ENCODE peak calls at places on chromosomes 3 and 15, in eight cellular contexts. One of them, this sample, is unnamed.

GRCh38 chr3:191244242-191244867 is 45.3 kb downstream of the OSTN start:
- DNase-seq in tibial nerve: no peak
- DNase-seq in cardiac fibroblast: peak; percentile 59
- DNase-seq in progenitor cell of endocrine pancreas: no peak
- DNase-seq in astrocyte of the spinal cord: no peak
- DNase-seq in fibroblast of lung: no peak
- DNase-seq in Calu3: no peak
- DNase-seq in HFFc6: no peak
- DNase-seq in this sample: no peak

GRCh38 chr15:85545185-85545584 is 164.8 kb downstream of the AKAP13 start:
- DNase-seq in HFFc6: no peak
- DNase-seq in Calu3: no peak
- DNase-seq in cardiac fibroblast: peak; percentile 60
- DNase-seq in tibial nerve: peak; percentile 61
- DNase-seq in progenitor cell of endocrine pancreas: no peak
- DNase-seq in fibroblast of lung: no peak
- DNase-seq in astrocyte of the spinal cord: no peak
- DNase-seq in this sample: no peak

GRCh38 chr3:172087198-172087597 is 47.8 kb downstream of the FNDC3B start:
- DNase-seq in progenitor cell of endocrine pancreas: no peak
- DNase-seq in Calu3: no peak
- DNase-seq in HFFc6: no peak
- DNase-seq in tibial nerve: no peak
- DNase-seq in cardiac fibroblast: no peak
- DNase-seq in astrocyte of the spinal cord: no peak
- DNase-seq in fibroblast of lung: peak; percentile 80
- DNase-seq in this sample: no peak

GRCh38 chr15:62868507-62868906 is 174.0 kb upstream of the TPM1 start:
- DNase-seq in Calu3: no peak
- DNase-seq in fibroblast of lung: no peak
- DNase-seq in progenitor cell of endocrine pancreas: no peak
- DNase-seq in astrocyte of the spinal cord: no peak
- DNase-seq in cardiac fibroblast: no peak
- DNase-seq in tibial nerve: no peak
- DNase-seq in HFFc6: peak; percentile 14
- DNase-seq in this sample: no peak

GRCh38 chr3:55570361-55570760 is 83.3 kb upstream of the WNT5A start:
- DNase-seq in astrocyte of the spinal cord: peak; percentile 41
- DNase-seq in Calu3: no peak
- DNase-seq in cardiac fibroblast: peak; percentile 17
- DNase-seq in HFFc6: no peak
- DNase-seq in tibial nerve: no peak
- DNase-seq in progenitor cell of endocrine pancreas: no peak
- DNase-seq in fibroblast of lung: peak; percentile 78
- DNase-seq in this sample: no peak

GRCh38 chr3:121998588-121999473 is 23.2 kb downstream of the ILDR1 start:
- DNase-seq in progenitor cell of endocrine pancreas: no peak
- DNase-seq in tibial nerve: no peak
- DNase-seq in fibroblast of lung: no peak
- DNase-seq in HFFc6: no peak
- DNase-seq in astrocyte of the spinal cord: no peak
- DNase-seq in cardiac fibroblast: no peak
- DNase-seq in Calu3: no peak
- DNase-seq in this sample: no peak

GRCh38 chr3:80152692-80153091 is 384.9 kb upstream of the ROBO1 start:
- DNase-seq in Calu3: no peak
- DNase-seq in HFFc6: no peak
- DNase-seq in cardiac fibroblast: no peak
- DNase-seq in fibroblast of lung: no peak
- DNase-seq in astrocyte of the spinal cord: no peak
- DNase-seq in tibial nerve: no peak
- DNase-seq in progenitor cell of endocrine pancreas: no peak
- DNase-seq in this sample: no peak

GRCh38 chr3:184040010-184040409 is 8.5 kb downstream of the HTR3D start:
- DNase-seq in cardiac fibroblast: peak; percentile 59
- DNase-seq in HFFc6: peak; percentile 72
- DNase-seq in fibroblast of lung: no peak
- DNase-seq in Calu3: peak; percentile 65
- DNase-seq in astrocyte of the spinal cord: no peak
- DNase-seq in tibial nerve: no peak
- DNase-seq in progenitor cell of endocrine pancreas: no peak
- DNase-seq in this sample: no peak

GRCh38 chr15:27989428-27989827 is 109.7 kb downstream of the OCA2 start:
- DNase-seq in cardiac fibroblast: no peak
- DNase-seq in tibial nerve: no peak
- DNase-seq in HFFc6: no peak
- DNase-seq in fibroblast of lung: no peak
- DNase-seq in Calu3: no peak
- DNase-seq in astrocyte of the spinal cord: no peak
- DNase-seq in progenitor cell of endocrine pancreas: no peak
- DNase-seq in this sample: no peak

DNA sequence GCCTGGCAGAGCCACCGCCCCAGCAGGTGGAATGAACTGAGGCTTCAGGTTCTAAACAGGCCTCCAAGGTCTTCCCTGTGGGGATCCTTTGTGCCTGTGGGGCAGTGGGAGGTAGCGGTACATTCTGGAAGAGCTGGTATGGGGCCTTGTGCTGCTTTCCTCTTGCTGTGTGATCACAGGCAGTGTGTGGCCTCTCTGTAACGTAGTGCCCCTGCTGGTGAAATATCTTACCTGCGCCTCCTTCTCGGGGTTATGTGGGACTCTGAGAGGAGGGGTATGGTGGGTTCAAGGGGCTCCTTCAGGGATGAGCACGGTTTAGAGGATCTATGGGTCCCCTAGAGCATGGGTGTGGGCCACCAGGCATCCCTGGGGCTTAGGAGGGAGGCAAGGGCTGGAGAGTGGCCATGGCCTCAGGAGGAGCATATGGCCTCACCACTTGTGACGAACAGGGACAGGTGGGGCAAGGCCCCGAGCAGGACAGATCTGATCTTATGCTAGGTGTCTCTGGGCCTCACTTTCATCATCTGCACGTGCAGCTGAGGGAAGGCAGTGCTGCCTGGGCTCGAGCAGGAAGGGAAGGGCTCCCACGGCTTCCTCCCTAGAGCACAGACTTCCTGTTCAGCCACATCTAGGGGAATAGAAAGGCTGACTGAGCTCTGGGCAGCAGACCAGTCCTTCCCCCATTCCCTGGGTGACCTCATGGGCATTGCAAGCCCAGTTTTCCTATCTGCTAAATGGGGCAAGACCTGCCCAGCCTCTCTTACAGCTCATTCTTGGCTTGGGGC is 1.9 kb upstream of the ALS2CL start:
- DNase-seq in astrocyte of the spinal cord: no peak
- DNase-seq in progenitor cell of endocrine pancreas: peak; percentile 20
- DNase-seq in HFFc6: no peak
- DNase-seq in tibial nerve: peak; percentile 53
- DNase-seq in Calu3: peak; percentile 41
- DNase-seq in cardiac fibroblast: peak; percentile 69
- DNase-seq in fibroblast of lung: no peak
- DNase-seq in this sample: peak; percentile 27
- TF ChIP-seq CTCF in astrocyte of the spinal cord: peak; percentile 32
- TF ChIP-seq CTCF in progenitor cell of endocrine pancreas: peak; percentile 50
- TF ChIP-seq CTCF in HFFc6: peak; percentile 57
- TF ChIP-seq CTCF in tibial nerve: no peak
- TF ChIP-seq CTCF in Calu3: peak; percentile 19
- TF ChIP-seq CTCF in cardiac fibroblast: no peak
- TF ChIP-seq CTCF in fibroblast of lung: peak; percentile 29
- TF ChIP-seq CTCF in this sample: peak; percentile 51

DNA sequence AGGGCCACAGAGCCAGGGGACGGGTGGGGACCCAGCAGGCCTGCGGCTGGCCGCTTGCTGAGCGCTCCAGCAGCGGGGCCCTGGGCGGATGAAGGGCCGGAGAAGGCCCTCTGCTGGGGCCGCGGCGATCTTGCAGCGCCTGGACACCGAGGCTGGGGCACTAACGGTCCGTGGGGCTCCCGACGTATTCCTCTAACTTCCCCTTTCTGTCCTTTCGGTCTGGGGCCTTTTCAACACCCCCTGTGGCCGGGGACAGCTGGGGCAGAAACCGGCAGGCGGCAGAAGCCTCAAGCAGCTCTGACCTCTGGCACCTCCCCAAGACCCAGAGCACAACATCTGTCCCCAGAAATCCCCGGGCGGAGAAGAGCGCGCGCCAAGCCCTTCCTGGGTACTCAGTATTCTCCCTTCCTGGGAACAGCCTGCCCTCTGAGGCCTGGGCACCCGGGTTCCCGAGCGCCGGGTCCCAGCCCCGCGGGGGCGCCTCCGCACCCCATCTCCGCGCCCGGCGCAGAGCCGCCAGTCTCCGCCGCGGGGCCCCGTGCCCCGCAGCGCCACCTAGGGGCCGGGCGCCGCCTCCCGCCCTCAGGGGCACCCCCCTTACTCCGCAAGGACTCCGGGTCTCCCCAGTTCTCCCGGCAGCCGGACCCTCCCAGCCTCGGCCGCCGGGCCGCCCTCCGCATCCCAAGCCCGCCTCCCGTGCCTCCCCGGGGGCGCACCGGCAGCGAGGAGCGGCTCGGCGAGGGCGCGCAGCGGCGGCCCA is 587 bp upstream of the SLCO3A1 start:
- DNase-seq in astrocyte of the spinal cord: peak; percentile 59
- DNase-seq in progenitor cell of endocrine pancreas: peak; percentile 57
- DNase-seq in Calu3: peak; percentile 87
- DNase-seq in cardiac fibroblast: peak; percentile 74
- DNase-seq in tibial nerve: peak; percentile 68
- DNase-seq in HFFc6: peak; percentile 24
- DNase-seq in fibroblast of lung: peak; percentile 62
- DNase-seq in this sample: peak; percentile 59
- TF ChIP-seq CTCF in astrocyte of the spinal cord: peak; percentile 70
- TF ChIP-seq CTCF in progenitor cell of endocrine pancreas: peak; percentile 79
- TF ChIP-seq CTCF in Calu3: peak; percentile 95
- TF ChIP-seq CTCF in cardiac fibroblast: peak; percentile 64
- TF ChIP-seq CTCF in tibial nerve: peak; percentile 94
- TF ChIP-seq CTCF in HFFc6: peak; percentile 87
- TF ChIP-seq CTCF in fibroblast of lung: peak; percentile 71
- TF ChIP-seq CTCF in this sample: peak; percentile 76

DNA sequence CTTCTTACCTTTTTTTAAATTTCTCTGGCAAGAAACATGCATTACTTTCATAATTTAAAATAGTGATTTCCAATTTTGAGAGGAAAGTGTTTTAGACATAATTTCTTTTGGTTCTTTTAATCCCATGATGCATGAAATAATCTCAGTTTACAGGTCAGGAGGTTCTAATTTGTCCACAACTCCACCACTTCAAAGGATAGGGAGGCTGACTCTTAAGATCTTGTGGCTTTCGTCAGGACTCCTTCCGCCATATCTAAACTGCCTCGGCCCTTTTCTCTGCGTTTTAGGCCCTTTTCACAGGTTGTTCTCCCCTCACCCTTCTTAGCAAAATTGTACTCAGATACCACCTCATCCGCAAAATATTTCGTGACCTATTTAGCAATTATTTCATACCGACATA is 8.0 kb downstream of the DYNC1LI1 start:
- DNase-seq in Calu3: no peak
- DNase-seq in tibial nerve: no peak
- DNase-seq in astrocyte of the spinal cord: no peak
- DNase-seq in fibroblast of lung: no peak
- DNase-seq in progenitor cell of endocrine pancreas: no peak
- DNase-seq in cardiac fibroblast: no peak
- DNase-seq in HFFc6: no peak
- DNase-seq in this sample: no peak
- TF ChIP-seq CTCF in Calu3: no peak
- TF ChIP-seq CTCF in tibial nerve: no peak
- TF ChIP-seq CTCF in astrocyte of the spinal cord: no peak
- TF ChIP-seq CTCF in fibroblast of lung: no peak
- TF ChIP-seq CTCF in progenitor cell of endocrine pancreas: no peak
- TF ChIP-seq CTCF in cardiac fibroblast: no peak
- TF ChIP-seq CTCF in HFFc6: no peak
- TF ChIP-seq CTCF in this sample: no peak

GRCh38 chr3:57890874-57891273 is 117.3 kb upstream of the FLNB start:
- DNase-seq in Calu3: no peak
- DNase-seq in cardiac fibroblast: peak; percentile 27
- DNase-seq in HFFc6: no peak
- DNase-seq in fibroblast of lung: peak; percentile 84
- DNase-seq in tibial nerve: no peak
- DNase-seq in progenitor cell of endocrine pancreas: no peak
- DNase-seq in astrocyte of the spinal cord: peak; percentile 32
- DNase-seq in this sample: no peak
- TF ChIP-seq CTCF in Calu3: no peak
- TF ChIP-seq CTCF in cardiac fibroblast: no peak
- TF ChIP-seq CTCF in HFFc6: no peak
- TF ChIP-seq CTCF in fibroblast of lung: no peak
- TF ChIP-seq CTCF in tibial nerve: no peak
- TF ChIP-seq CTCF in progenitor cell of endocrine pancreas: no peak
- TF ChIP-seq CTCF in astrocyte of the spinal cord: no peak
- TF ChIP-seq CTCF in this sample: no peak

DNA sequence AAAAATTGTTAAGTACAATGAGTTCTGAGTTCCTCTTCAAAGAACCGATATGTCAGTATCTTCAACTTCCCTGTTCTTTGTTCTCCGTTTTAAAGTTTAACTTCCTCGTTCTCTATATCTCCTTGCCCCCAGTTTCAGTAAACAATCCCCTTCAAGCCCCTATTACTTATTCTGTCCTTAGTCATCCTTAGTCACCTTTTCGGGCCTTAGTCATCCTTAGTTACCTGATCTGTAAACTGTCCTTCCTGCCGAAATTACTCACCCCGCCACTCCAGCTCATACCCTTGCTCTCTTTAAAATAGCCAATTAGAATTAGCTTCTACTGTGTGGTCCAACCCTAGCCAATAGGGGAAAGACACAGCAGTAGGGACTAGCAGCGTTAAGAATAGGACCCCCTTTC is 1165.6 kb downstream of the NSUN3 start:
- DNase-seq in fibroblast of lung: no peak
- DNase-seq in progenitor cell of endocrine pancreas: no peak
- DNase-seq in tibial nerve: no peak
- DNase-seq in astrocyte of the spinal cord: no peak
- DNase-seq in cardiac fibroblast: no peak
- DNase-seq in HFFc6: no peak
- DNase-seq in Calu3: no peak
- DNase-seq in this sample: no peak
- TF ChIP-seq CTCF in fibroblast of lung: no peak
- TF ChIP-seq CTCF in progenitor cell of endocrine pancreas: no peak
- TF ChIP-seq CTCF in tibial nerve: no peak
- TF ChIP-seq CTCF in astrocyte of the spinal cord: no peak
- TF ChIP-seq CTCF in cardiac fibroblast: no peak
- TF ChIP-seq CTCF in HFFc6: no peak
- TF ChIP-seq CTCF in Calu3: no peak
- TF ChIP-seq CTCF in this sample: no peak

DNA sequence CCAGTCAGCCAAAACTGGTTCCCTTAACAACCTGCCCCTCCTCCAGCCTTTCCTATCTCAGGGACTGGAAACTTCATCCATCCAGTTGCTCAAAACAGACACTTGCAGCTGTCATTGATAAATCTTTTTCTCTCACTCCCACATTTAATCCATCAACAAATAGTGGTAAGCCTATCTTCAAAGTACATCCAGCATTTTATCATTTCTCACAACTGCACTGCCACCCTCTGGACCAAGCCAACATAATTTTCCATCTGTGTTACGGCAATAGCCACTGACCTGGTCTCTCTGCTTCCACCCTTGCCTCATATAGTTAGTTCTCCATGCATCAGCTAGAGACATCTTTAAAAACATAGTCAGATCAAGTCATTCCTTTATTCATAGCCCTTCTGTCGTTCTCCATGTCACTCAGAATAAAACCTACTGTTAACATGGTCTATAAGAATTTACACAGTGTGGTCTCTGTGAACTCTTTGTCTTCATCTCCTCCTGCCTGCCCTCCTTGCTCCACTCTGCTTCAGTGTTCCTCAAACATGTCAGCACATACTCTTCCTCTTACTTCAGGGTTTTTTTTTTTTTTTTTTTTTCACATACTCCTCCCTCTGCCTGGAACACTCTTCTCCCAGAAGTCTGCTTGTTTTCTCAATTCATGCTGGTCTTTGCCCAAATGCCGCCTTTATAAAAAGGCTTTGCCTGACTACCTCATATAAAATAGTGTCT is 102.5 kb upstream of the COL6A5 start:
- DNase-seq in fibroblast of lung: no peak
- DNase-seq in HFFc6: no peak
- DNase-seq in progenitor cell of endocrine pancreas: no peak
- DNase-seq in astrocyte of the spinal cord: no peak
- DNase-seq in tibial nerve: no peak
- DNase-seq in Calu3: peak; percentile 38
- DNase-seq in cardiac fibroblast: peak; percentile 7
- DNase-seq in this sample: no peak
- TF ChIP-seq CTCF in fibroblast of lung: peak; percentile 13
- TF ChIP-seq CTCF in HFFc6: peak; percentile 52
- TF ChIP-seq CTCF in progenitor cell of endocrine pancreas: no peak
- TF ChIP-seq CTCF in astrocyte of the spinal cord: no peak
- TF ChIP-seq CTCF in tibial nerve: no peak
- TF ChIP-seq CTCF in Calu3: no peak
- TF ChIP-seq CTCF in cardiac fibroblast: no peak
- TF ChIP-seq CTCF in this sample: peak; percentile 50